ENCODE peak calls at places on chromosomes 4 and X, in ten cellular contexts. M is suprapubic skin, Q is foreskin fibroblast, U is osteocyte, S is Calu3, K is HFF-Myc, X is endothelial cell, V is lower leg skin, L is astrocyte of the spinal cord, Y is cardiac fibroblast. J is an unnamed sample.

GRCh38 chr4:176676901-176677300 is 115.8 kb downstream of the VEGFC start:
- DNase-seq in Q (no peak), Y (no peak), X (no peak), L (no peak), S (no peak), M (no peak), K (no peak), V (no peak), U (no peak), J (no peak)

GRCh38 chrX:69016220-69016941 is 148.9 kb downstream of the PJA1 start:
- DNase-seq in L (no peak), Y (no peak), V (no peak), U (peak), Q (no peak), X (no peak), S (no peak), K (no peak), M (no peak), J (peak)

GRCh38 chr4:59936566-59936965 is 1263.6 kb upstream of the ADGRL3 start:
- DNase-seq in L (no peak), V (no peak), Y (no peak), X (no peak), U (no peak), M (no peak), K (no peak), S (no peak), Q (no peak), J (no peak)

GRCh38 chr4:39446842-39447573 is 11.7 kb downstream of the RPL9 start:
- DNase-seq in L (peak), Y (peak), M (peak), X (peak), K (no peak), U (no peak), S (peak), Q (peak), V (peak), J (no peak)

GRCh38 chr4:82284858-82285805 is 88.7 kb downstream of the HNRNPD start:
- DNase-seq in Y (peak), V (peak), K (peak), Q (peak), U (peak), M (peak), S (peak), X (peak), L (peak), J (peak)

GRCh38 chrX:10395179-10395578 is 225.2 kb downstream of the MID1 start:
- DNase-seq in V (no peak), U (no peak), Y (no peak), X (no peak), Q (no peak), M (no peak), L (no peak), S (no peak), K (no peak), J (no peak)

GRCh38 chrX:39157796-39158195 is 356.5 kb downstream of the MID1IP1 start:
- DNase-seq in K (no peak), S (no peak), Y (no peak), Q (no peak), U (no peak), L (peak), V (no peak), X (no peak), M (no peak), J (no peak)

GRCh38 chr4:40216622-40217366 is 20.0 kb downstream of the RHOH start:
- DNase-seq in K (no peak), Y (no peak), L (no peak), X (no peak), U (no peak), V (no peak), S (no peak), Q (no peak), M (no peak), J (no peak)

GRCh38 chr4:3371581-3372001 is 70.2 kb upstream of the HGFAC start:
- DNase-seq in U (no peak), S (no peak), Q (no peak), M (no peak), X (no peak), V (no peak), K (no peak), Y (peak), L (no peak), J (no peak)

GRCh38 chr4:1058198-1058996 is 47.0 kb downstream of the FGFRL1 start:
- DNase-seq in K (no peak), M (peak), V (no peak), Y (no peak), X (no peak), U (no peak), S (no peak), L (no peak), Q (no peak), J (no peak)

GRCh38 chr4:33864290-33864859 is 2379.9 kb downstream of the ARAP2 start:
- DNase-seq in S (no peak), Y (no peak), M (no peak), Q (no peak), V (no peak), X (no peak), U (no peak), L (no peak), K (no peak), J (no peak)

GRCh38 chr4:155442267-155443105 is 65.7 kb upstream of the MAP9 start:
- DNase-seq in S (peak), L (peak), K (peak), Y (peak), X (peak), V (peak), U (peak), Q (peak), M (peak), J (peak)

GRCh38 chrX:38282044-38282443 is 45.3 kb downstream of the RPGR start:
- DNase-seq in V (no peak), U (no peak), K (no peak), Q (no peak), M (no peak), L (no peak), X (peak), S (no peak), Y (peak), J (no peak)

GRCh38 chr4:6494431-6495295 is 22.2 kb upstream of the PPP2R2C start:
- DNase-seq in S (no peak), X (no peak), U (peak), L (no peak), M (no peak), Y (no peak), K (no peak), V (no peak), Q (no peak), J (peak)

GRCh38 chr4:110808371-110808878 is 185.5 kb upstream of the PITX2 start:
- DNase-seq in S (peak), X (no peak), U (no peak), Q (peak), K (no peak), L (peak), V (no peak), M (no peak), Y (peak), J (no peak)

GRCh38 chr4:143313996-143314395 is 22.7 kb upstream of the GAB1 start:
- DNase-seq in K (no peak), V (no peak), M (no peak), Y (no peak), L (no peak), U (no peak), S (no peak), X (no peak), Q (no peak), J (no peak)

GRCh38 chrX:16711219-16712115 is 1.0 kb downstream of the CTPS2 start:
- DNase-seq in K (no peak), X (no peak), M (peak), S (no peak), L (no peak), U (no peak), Q (no peak), Y (no peak), V (no peak), J (no peak)

GRCh38 chr4:184882276-184882675 is 56.5 kb upstream of the ACSL1 start:
- DNase-seq in V (no peak), Q (no peak), S (no peak), Y (no peak), L (no peak), U (no peak), X (no peak), M (no peak), K (no peak), J (no peak)

GRCh38 chr4:161948026-161948770 is 215.6 kb downstream of the FSTL5 start:
- DNase-seq in S (no peak), X (no peak), U (no peak), M (no peak), Y (no peak), L (no peak), Q (no peak), V (no peak), K (no peak), J (no peak)

GRCh38 chr4:161949941-161950725 is 213.7 kb downstream of the FSTL5 start:
- DNase-seq in V (no peak), L (peak), U (no peak), Y (no peak), Q (peak), K (no peak), S (no peak), X (no peak), M (no peak), J (no peak)

GRCh38 chr4:161952382-161952781 is 211.4 kb downstream of the FSTL5 start:
- DNase-seq in U (no peak), L (no peak), Y (peak), X (no peak), V (no peak), M (no peak), S (no peak), Q (no peak), K (no peak), J (no peak)
- TF ChIP-seq CTCF in U (peak), L (no peak), Y (no peak), X (no peak), V (no peak), M (no peak), S (no peak), Q (no peak), K (no peak), J (no peak)

DNA sequence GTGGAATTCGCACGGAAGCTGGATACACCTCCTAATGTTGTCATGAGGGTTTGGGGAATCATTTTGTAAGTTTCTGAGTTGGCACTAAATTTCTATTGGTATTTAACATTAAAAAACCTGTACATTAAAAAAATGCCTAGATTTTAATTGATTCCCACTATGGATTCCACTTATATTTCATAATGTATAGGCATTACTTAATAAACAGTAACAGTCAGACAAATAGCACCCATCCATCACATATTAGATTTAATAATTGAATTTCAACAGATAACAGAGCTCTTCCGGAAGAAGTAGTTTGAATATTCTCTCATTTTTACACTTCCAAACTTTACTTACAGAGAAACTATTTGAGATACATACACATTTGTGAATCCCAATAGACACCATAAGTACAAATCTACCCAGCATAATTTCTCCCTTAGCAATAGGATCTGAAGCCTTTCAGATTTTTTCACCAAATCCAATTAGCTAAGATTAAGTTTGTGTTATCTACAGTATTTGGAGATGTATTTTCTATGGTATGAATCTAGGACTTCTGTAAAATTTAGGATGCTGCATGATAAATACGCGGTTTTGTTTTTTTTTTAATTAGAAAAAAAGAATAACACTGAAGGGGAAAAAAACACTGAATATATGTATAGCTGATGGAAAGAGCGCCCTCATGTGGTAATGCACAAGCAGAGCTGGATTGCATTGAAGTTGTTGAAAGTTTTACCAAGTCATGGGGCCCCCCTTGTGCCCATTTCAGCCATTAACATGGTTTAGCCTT is 12.2 kb upstream of the ODAM start:
- DNase-seq in Y (peak), Q (peak), L (peak), S (peak), U (no peak), V (no peak), X (peak), K (no peak), M (no peak), J (no peak)
- TF ChIP-seq CTCF in Y (peak), Q (peak), L (peak), S (peak), U (peak), V (no peak), X (peak), K (peak), M (no peak), J (peak)

DNA sequence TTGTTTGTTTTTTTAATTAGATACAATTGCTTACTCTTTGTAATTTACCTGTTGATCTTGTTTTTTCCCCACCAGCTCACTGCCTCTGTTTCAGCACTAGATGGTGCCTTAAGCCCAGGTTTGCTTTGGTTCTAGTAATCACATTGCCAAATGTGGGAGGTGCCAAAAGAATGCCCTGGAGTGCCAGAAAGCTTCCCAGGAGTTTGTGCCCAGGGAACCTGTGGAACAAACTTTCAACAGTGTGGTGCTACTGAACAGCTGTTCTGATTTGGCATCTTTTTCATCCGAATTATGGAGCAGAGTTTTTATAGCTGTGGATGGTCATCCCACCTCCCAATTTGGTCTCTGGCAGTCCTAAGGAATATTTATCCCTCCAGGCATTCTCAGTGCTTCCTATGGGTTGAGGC is 1000.7 kb downstream of the STIM2 start:
- DNase-seq in Q (no peak), U (no peak), X (peak), K (no peak), L (peak), V (no peak), S (peak), M (no peak), Y (peak), J (no peak)
- TF ChIP-seq CTCF in Q (peak), U (peak), X (no peak), K (peak), L (peak), V (no peak), S (peak), M (no peak), Y (peak), J (peak)

GRCh38 chr4:154029171-154029570 is 240.3 kb upstream of the SFRP2 start:
- DNase-seq in U (no peak), Y (no peak), X (no peak), L (no peak), M (no peak), Q (no peak), S (no peak), K (no peak), V (no peak), J (no peak)

GRCh38 chr4:154018659-154019058 is 229.8 kb upstream of the SFRP2 start:
- DNase-seq in Y (no peak), U (no peak), Q (no peak), S (peak), L (no peak), V (no peak), M (no peak), X (peak), K (no peak), J (no peak)

DNA sequence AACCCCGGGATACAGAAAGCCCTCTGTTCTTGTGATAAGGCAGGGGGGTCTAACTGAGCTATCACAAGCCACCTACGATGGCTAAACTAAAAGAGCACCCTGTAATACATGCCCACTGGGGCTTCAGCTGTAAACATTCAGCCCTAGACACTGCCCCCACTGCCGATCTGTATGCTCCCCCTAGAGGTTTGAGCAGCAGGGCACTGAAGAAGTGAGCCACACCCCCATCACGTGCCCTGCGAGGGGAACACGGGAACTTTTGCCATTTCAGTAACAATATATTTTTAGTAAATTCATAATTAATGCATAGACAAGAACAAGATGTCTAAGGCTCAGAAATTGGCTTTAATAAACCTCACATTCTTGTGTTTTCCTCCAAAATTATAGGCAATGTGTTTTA is 235.2 kb upstream of the SFRP2 start:
- DNase-seq in L (no peak), X (peak), U (no peak), V (no peak), M (no peak), Q (no peak), S (peak), K (no peak), Y (peak), J (no peak)
- TF ChIP-seq CTCF in L (peak), X (no peak), U (peak), V (no peak), M (no peak), Q (peak), S (no peak), K (peak), Y (peak), J (no peak)

GRCh38 chrX:84339507-84340364 is 151.7 kb upstream of the RPS6KA6 start:
- DNase-seq in X (no peak), Y (peak), Q (no peak), L (peak), K (no peak), M (no peak), S (no peak), V (no peak), U (no peak), J (no peak)
- TF ChIP-seq CTCF in X (peak), Y (peak), Q (peak), L (peak), K (peak), M (peak), S (no peak), V (no peak), U (peak), J (peak)

DNA sequence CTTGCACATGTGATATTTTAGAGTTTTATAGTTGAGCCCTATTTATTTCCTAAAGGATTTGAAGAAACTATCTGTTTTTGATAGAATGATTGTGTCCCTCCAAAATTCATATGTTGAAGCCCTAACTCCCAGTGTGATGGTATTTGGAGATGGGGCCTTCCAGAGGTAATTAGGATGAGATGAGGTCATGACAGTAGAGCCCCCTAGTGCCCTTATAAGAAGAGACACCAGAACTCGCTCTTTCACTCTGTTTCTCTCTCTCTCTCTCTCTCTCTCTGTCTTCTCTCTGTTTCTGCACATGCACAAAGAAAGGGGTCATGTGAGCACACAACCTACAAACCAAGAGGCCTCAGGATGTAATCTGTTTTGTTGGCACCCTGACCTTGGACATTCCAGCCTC is 921.9 kb upstream of the DIAPH2 start:
- DNase-seq in S (no peak), L (no peak), M (no peak), U (no peak), K (no peak), Q (no peak), Y (peak), X (no peak), V (no peak), J (no peak)
- TF ChIP-seq CTCF in S (no peak), L (no peak), M (no peak), U (peak), K (no peak), Q (no peak), Y (peak), X (peak), V (no peak), J (peak)

GRCh38 chr4:56622176-56622575 is 58.9 kb downstream of the HOPX start:
- DNase-seq in L (peak), X (no peak), U (no peak), M (no peak), K (no peak), Q (no peak), V (no peak), Y (no peak), S (no peak), J (no peak)

GRCh38 chr4:56619816-56620215 is 61.3 kb downstream of the HOPX start:
- DNase-seq in X (no peak), Y (no peak), M (no peak), L (no peak), K (no peak), V (no peak), S (no peak), Q (no peak), U (no peak), J (no peak)

GRCh38 chr4:56618734-56619133 is 62.4 kb downstream of the HOPX start:
- DNase-seq in M (no peak), X (no peak), U (no peak), L (no peak), S (no peak), Q (no peak), V (no peak), K (no peak), Y (no peak), J (no peak)

GRCh38 chr4:56613101-56613862 is 67.8 kb downstream of the HOPX start:
- DNase-seq in Y (peak), S (no peak), V (peak), M (no peak), U (no peak), Q (peak), X (no peak), K (no peak), L (peak), J (no peak)

DNA sequence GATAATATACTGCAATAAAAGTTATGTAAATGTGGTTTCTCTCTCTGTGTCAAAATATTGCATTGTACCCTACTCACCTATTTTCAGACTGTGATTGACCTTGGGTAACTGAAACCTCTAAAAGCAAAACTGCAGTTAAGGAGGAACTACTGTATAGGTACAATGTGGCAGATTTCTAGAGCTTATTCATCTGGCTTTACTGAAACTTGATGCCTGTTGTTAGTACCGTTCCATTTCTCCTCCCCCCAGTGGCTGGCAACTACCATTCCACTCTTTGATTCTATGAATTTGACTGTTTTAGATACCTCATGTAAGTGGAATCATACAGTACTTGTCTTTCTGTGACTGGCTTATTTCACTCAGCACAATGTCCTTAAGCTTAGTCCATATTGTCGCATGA is 61.9 kb downstream of the HOPX start:
- DNase-seq in U (no peak), K (no peak), S (no peak), Y (peak), X (no peak), M (no peak), V (no peak), Q (peak), L (peak), J (no peak)
- TF ChIP-seq CTCF in U (peak), K (no peak), S (no peak), Y (no peak), X (no peak), M (no peak), V (no peak), Q (no peak), L (peak), J (peak)

DNA sequence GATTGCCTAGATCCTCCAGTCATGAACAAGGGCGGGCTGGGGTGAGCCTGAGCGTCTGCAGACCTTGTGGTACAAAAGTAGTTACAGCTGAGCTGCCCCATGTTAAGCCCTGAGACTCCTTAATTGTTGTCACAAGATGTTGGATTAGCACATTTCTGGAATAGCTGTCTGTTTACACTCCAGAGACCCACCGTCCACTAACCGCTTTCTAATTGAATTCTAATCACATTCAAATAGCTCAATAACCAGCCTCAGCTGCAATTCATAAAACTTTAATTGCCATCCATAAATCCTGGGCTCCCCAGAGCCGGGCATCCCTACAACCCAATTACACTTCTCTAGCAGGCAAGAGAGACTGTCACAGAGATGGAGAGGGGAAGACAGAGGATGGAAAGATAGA is 1.6 kb upstream of the GSX2 start:
- DNase-seq in M (no peak), Y (no peak), Q (no peak), X (no peak), V (no peak), L (no peak), S (no peak), U (no peak), K (no peak), J (no peak)
- TF ChIP-seq CTCF in M (no peak), Y (no peak), Q (no peak), X (no peak), V (no peak), L (no peak), S (no peak), U (no peak), K (no peak), J (no peak)